ENCODE peak calls at places on chromosomes 6 and 20, in four cellular contexts. Q is K562, D is WTC11, M is HepG2. C is an unnamed sample.

GRCh38 chr6:143158113-143158581 is 97.5 kb downstream of the AIG1 start:
- DNase-seq in D (no peak), Q (no peak), M (no peak), C (no peak)

GRCh38 chr6:66179363-66179762 is 472.3 kb upstream of the EYS start:
- DNase-seq in D (no peak), M (no peak), Q (no peak), C (no peak)

GRCh38 chr6:32565511-32565910 is 24.1 kb downstream of the HLA-DRB1 start:
- DNase-seq in M (no peak), D (no peak), Q (no peak), C (no peak)

GRCh38 chr6:11434565-11435326 is 102.8 kb upstream of the TMEM170B start:
- DNase-seq in D (no peak), Q (no peak), M (peak; percentile 100), C (no peak)

GRCh38 chr6:44105146-44105545 is 22.1 kb downstream of the MRPL14 start:
- DNase-seq in Q (no peak), D (no peak), M (no peak), C (peak; percentile 37)

GRCh38 chr6:104606361-104606760 is 253.4 kb downstream of the HACE1 start:
- DNase-seq in M (no peak), D (no peak), Q (no peak), C (no peak)

GRCh38 chr20:855466-856360 is 22.2 kb downstream of the FAM110A start:
- DNase-seq in M (no peak), Q (no peak), D (no peak), C (no peak)

GRCh38 chr20:53723621-53724020 is 130.0 kb upstream of the ZNF217 start:
- DNase-seq in Q (no peak), D (no peak), M (no peak), C (no peak)

GRCh38 chr6:38713812-38714211 is 1.3 kb upstream of the DNAH8 start:
- DNase-seq in D (no peak), M (no peak), Q (no peak), C (no peak)

DNA sequence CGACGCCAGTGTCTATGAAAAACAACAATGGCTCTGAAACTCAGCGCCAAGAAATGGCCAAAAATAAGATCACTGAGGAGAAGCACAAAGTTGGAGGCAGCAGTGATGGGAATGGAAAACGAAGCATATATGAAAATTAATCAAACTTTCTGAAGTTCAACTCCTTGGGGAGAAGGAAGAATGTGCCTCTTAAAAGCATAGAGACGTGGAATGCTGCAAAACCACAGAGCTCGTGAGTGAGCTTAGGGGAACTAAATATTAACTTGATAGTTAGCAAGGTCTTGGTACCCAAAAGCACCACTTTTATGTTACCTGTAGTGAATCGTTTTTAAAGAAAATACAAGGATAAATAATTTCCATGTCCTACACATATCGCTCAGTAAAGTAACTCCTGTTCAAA is 11.2 kb upstream of the ADGRF5 start:
- DNase-seq in Q (no peak), M (no peak), D (no peak), C (no peak)
- TF ChIP-seq FOXJ3 in Q (no peak), M (no peak), D (no peak), C (no peak)

GRCh38 chr6:1348675-1349074 is 36.8 kb downstream of the FOXQ1 start:
- DNase-seq in Q (no peak), D (no peak), M (no peak), C (no peak)
- TF ChIP-seq FOXJ3 in Q (no peak), D (no peak), M (no peak), C (no peak)

GRCh38 chr6:168683621-168684020 is 242.6 kb downstream of the SMOC2 start:
- DNase-seq in D (no peak), Q (no peak), M (no peak), C (no peak)
- TF ChIP-seq FOXJ3 in D (no peak), Q (no peak), M (no peak), C (no peak)

DNA sequence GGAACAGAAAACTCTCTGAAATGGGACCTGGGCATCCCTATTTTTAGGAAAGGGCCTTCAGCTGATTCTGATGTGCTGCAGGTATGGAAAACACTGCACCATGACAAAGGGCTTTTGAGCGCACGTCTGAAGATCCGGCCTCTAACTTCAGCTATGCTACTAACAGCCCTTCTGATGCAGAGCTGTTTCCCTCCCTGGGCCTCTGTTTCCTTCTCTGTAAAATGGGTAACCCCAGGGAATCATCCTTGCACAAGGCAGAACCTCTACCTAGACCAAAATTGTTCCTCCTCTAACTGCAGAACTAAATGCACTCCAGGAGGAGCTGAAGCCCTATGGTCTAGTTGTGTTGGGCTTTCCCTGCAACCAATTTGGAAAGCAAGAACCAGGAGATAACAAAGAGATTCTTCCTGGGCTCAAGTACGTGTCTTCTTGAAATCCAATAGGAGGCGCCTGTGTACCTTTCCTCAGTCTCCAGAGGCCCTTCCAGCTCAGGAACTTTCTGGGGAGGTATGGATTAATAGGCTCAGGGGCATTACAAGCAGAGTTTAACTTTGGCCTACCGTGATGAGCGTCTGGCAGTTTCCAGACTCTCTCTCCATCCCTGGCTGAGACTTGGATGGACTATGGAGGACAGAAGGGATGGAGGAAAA is 5.9 kb downstream of the GPX5 start:
- DNase-seq in Q (no peak), M (peak; percentile 18), D (no peak), C (no peak)
- TF ChIP-seq FOXJ3 in Q (no peak), M (no peak), D (no peak), C (no peak)

GRCh38 chr6:12595161-12595792 is 121.3 kb upstream of the PHACTR1 start:
- DNase-seq in Q (no peak), D (no peak), M (no peak), C (no peak)

GRCh38 chr6:12602342-12602741 is 114.2 kb upstream of the PHACTR1 start:
- DNase-seq in M (no peak), Q (no peak), D (no peak), C (no peak)

GRCh38 chr6:12601881-12602280 is 114.7 kb upstream of the PHACTR1 start:
- DNase-seq in M (no peak), D (no peak), Q (no peak), C (no peak)

GRCh38 chr6:12602951-12603710 is 113.4 kb upstream of the PHACTR1 start:
- DNase-seq in Q (no peak), D (no peak), M (peak; percentile 43), C (peak; percentile 34)

GRCh38 chr6:12598919-12599318 is 117.6 kb upstream of the PHACTR1 start:
- DNase-seq in M (no peak), Q (no peak), D (no peak), C (peak; percentile 24)
- TF ChIP-seq FOXJ3 in M (no peak), Q (no peak), D (no peak), C (no peak)

GRCh38 chr20:7708782-7709181 is 231.5 kb downstream of the HAO1 start:
- DNase-seq in M (no peak), Q (no peak), D (no peak), C (no peak)

GRCh38 chr20:7704021-7704420 is 236.2 kb downstream of the HAO1 start:
- DNase-seq in Q (no peak), M (no peak), D (no peak), C (no peak)

GRCh38 chr20:7708112-7708511 is 232.1 kb downstream of the HAO1 start:
- DNase-seq in D (no peak), M (no peak), Q (no peak), C (no peak)

GRCh38 chr20:7702141-7702540 is 238.1 kb downstream of the HAO1 start:
- DNase-seq in M (no peak), Q (no peak), D (no peak), C (no peak)

DNA sequence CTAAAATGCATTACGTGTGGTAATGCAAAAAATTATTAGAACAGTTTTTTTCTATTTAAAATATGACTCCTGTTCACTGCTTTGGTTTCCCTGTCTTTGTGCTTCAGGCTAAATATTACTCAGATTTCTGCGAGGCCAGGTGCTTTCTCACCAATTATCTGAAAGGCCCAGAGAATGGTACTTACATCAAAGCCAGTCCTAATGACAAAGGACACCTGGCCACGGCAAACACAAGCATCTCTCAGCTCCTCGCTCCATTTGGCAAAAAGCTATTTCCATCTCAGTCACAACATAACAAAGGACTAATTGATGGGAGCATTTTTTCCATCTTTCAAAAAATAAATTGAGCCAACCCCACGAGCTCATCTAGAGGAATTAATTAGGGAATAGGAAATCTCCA is 236.8 kb downstream of the HAO1 start:
- DNase-seq in Q (no peak), M (no peak), D (no peak), C (no peak)
- TF ChIP-seq FOXJ3 in Q (no peak), M (no peak), D (no peak), C (no peak)

GRCh38 chr20:2816583-2817340 is 598 bp downstream of the TMEM239 start:
- DNase-seq in D (peak; percentile 56), Q (peak; percentile 35), M (no peak), C (peak; percentile 14)

GRCh38 chr20:2817341-2817726 is 1.2 kb downstream of the TMEM239 start:
- DNase-seq in D (no peak), M (no peak), Q (no peak), C (no peak)

GRCh38 chr20:2816030-2816582 is at the start of gene TMEM239:
- DNase-seq in Q (no peak), D (no peak), M (no peak), C (peak; percentile 20)

GRCh38 chr20:2820084-2820895 is 4.1 kb downstream of the TMEM239 start:
- DNase-seq in Q (peak; percentile 58), D (peak; percentile 42), M (no peak), C (no peak)

GRCh38 chr20:2817891-2818595 is 1.9 kb downstream of the TMEM239 start:
- DNase-seq in M (no peak), Q (no peak), D (no peak), C (peak; percentile 9)
- TF ChIP-seq FOXJ3 in M (no peak), Q (no peak), D (no peak), C (no peak)

GRCh38 chr20:10982692-10983091 is 308.9 kb upstream of the JAG1 start:
- DNase-seq in D (no peak), Q (no peak), M (peak; percentile 10), C (no peak)
- TF ChIP-seq FOXJ3 in D (no peak), Q (no peak), M (no peak), C (no peak)

GRCh38 chr6:163427498-163428254 is 13.2 kb downstream of the QKI start:
- DNase-seq in D (no peak), Q (no peak), M (peak; percentile 61), C (no peak)
- TF ChIP-seq FOXJ3 in D (no peak), Q (no peak), M (no peak), C (no peak)

DNA sequence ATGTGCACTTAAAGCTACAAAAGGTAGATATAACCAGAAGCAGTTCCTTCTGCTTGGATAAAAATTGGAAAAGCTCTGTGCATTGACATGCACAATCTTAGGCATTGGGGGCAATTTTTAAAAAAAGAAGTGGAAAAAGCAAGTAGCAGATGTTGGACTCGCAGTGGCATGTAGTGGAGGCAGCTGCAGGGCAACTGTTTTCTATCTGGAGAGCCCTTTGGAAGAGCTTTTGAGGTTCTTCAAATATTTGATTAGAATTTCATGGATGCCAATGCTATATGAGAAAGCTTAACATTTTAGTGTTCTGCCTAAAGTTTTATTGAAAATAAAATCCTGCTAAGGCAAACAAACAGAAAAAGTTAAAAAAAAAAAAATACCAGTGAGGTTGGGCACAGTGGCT is 388.3 kb upstream of the RNF217 start:
- DNase-seq in Q (no peak), D (no peak), M (no peak), C (no peak)
- TF ChIP-seq FOXJ3 in Q (no peak), D (no peak), M (no peak), C (no peak)

C was measured in SK-N-SH.